ENCODE peak calls at places on chromosomes 12 and 14, in seven cellular contexts. C is IMR-90; L is CD8-positive, alpha-beta T cell; D is suprapubic skin; I is ovary; F is thoracic aorta; Y is right atrium auricular region. V is an unnamed sample. For H3K4me1, the result is how much of the 10 kb centered on the place peaks cover.

GRCh38 chr12:53596920-53597363 is 29.2 kb downstream of the ATF7 start:
- DNase-seq in C (peak), L (no peak), D (no peak), I (no peak), F (no peak), Y (no peak), V (no peak)

GRCh38 chr12:69096669-69097364 is 142.6 kb upstream of the CPSF6 start:
- DNase-seq in C (no peak), L (no peak), D (no peak), I (no peak), F (no peak), Y (no peak), V (no peak)

GRCh38 chr12:69509308-69509736 is 39.1 kb downstream of the FRS2 start:
- DNase-seq in C (peak), L (no peak), D (no peak), I (no peak), F (no peak), Y (no peak), V (no peak)

GRCh38 chr12:53795927-53796326 is 44.1 kb upstream of the CISTR start:
- DNase-seq in C (no peak), L (no peak), D (no peak), I (no peak), F (no peak), Y (no peak), V (no peak)

GRCh38 chr12:56836800-56837663 is 73.9 kb downstream of the HSD17B6 start:
- DNase-seq in C (peak), L (peak), D (no peak), I (no peak), F (no peak), Y (no peak), V (no peak)

GRCh38 chr12:132356686-132357622 is 27.6 kb upstream of the GALNT9 start:
- DNase-seq in C (peak), L (no peak), D (no peak), I (no peak), F (no peak), Y (no peak), V (no peak)

GRCh38 chr12:25707056-25707455 is 154.0 kb upstream of the LMNTD1 start:
- DNase-seq in C (no peak), L (no peak), D (no peak), I (no peak), F (no peak), Y (no peak), V (no peak)

GRCh38 chr14:56122306-56122705 is 4.1 kb downstream of the PELI2 start:
- DNase-seq in C (peak), L (no peak), D (no peak), I (no peak), F (no peak), Y (no peak), V (no peak)

GRCh38 chr14:75267141-75267601 is 11.5 kb upstream of the FOS start:
- DNase-seq in C (peak), L (no peak), D (peak), I (no peak), F (no peak), Y (no peak), V (no peak)

GRCh38 chr12:93109794-93110203 is 180.7 kb upstream of the EEA1 start:
- DNase-seq in C (no peak), L (no peak), D (no peak), I (peak), F (no peak), Y (no peak), V (no peak)

GRCh38 chr12:64407342-64408223 is 3.4 kb downstream of the XPOT start:
- DNase-seq in C (no peak), L (no peak), D (no peak), I (no peak), F (no peak), Y (no peak), V (no peak)

GRCh38 chr12:55037349-55037748 is 17.6 kb downstream of the NEUROD4 start:
- DNase-seq in C (no peak), L (no peak), D (no peak), I (no peak), F (no peak), Y (no peak), V (no peak)

GRCh38 chr14:31449971-31450610 is 7.2 kb downstream of the DTD2 start:
- DNase-seq in C (peak), L (no peak), D (no peak), I (no peak), F (no peak), Y (no peak), V (no peak)

GRCh38 chr12:28463396-28463795 is 273.1 kb downstream of the CCDC91 start:
- DNase-seq in C (no peak), L (no peak), D (no peak), I (no peak), F (no peak), Y (no peak), V (no peak)

GRCh38 chr14:23624830-23625404 is 11.2 kb upstream of the DHRS2 start:
- DNase-seq in C (no peak), L (no peak), D (no peak), I (no peak), F (no peak), Y (no peak), V (no peak)

GRCh38 chr14:105091335-105092123 is 26.3 kb upstream of the GPR132 start:
- DNase-seq in C (no peak), L (no peak), D (peak), I (peak), F (peak), Y (no peak), V (peak)

GRCh38 chr12:53212931-53213330 is 5.9 kb upstream of the ITGB7 start:
- DNase-seq in C (no peak), L (no peak), D (no peak), I (no peak), F (no peak), Y (no peak), V (no peak)

GRCh38 chr12:58919271-58920101 is 818 bp downstream of the LRIG3 start:
- DNase-seq in C (peak), L (no peak), D (peak), I (peak), F (no peak), Y (no peak), V (peak)

GRCh38 chr12:64390275-64390851 is at the start of gene C12orf56:
- DNase-seq in C (no peak), L (no peak), D (no peak), I (no peak), F (no peak), Y (no peak), V (no peak)

GRCh38 chr12:24778486-24779304 is 170.2 kb downstream of the BCAT1 start:
- DNase-seq in C (peak), L (no peak), D (no peak), I (no peak), F (no peak), Y (no peak), V (no peak)

GRCh38 chr12:30108666-30109065 is 324.9 kb upstream of the TMTC1 start:
- DNase-seq in C (no peak), L (no peak), D (no peak), I (no peak), F (no peak), Y (no peak), V (no peak)
- TF ChIP-seq CTCF in C (no peak), L (no peak), D (no peak), I (no peak), F (no peak), Y (no peak), V (no peak)

GRCh38 chr14:50790568-50790967 is 40.4 kb downstream of the NIN start:
- DNase-seq in C (peak), L (no peak), D (no peak), I (no peak), F (no peak), Y (no peak), V (no peak)

GRCh38 chr14:50784683-50785505 is 46.1 kb downstream of the NIN start:
- DNase-seq in C (no peak), L (no peak), D (no peak), I (no peak), F (no peak), Y (no peak), V (no peak)

GRCh38 chr14:50786821-50787464 is 44.0 kb downstream of the NIN start:
- DNase-seq in C (no peak), L (no peak), D (no peak), I (no peak), F (no peak), Y (no peak), V (no peak)

GRCh38 chr14:50783542-50783941 is 47.4 kb downstream of the NIN start:
- DNase-seq in C (no peak), L (no peak), D (no peak), I (no peak), F (no peak), Y (no peak), V (no peak)

GRCh38 chr14:50785506-50786063 is 45.4 kb downstream of the NIN start:
- DNase-seq in C (no peak), L (no peak), D (no peak), I (no peak), F (no peak), Y (no peak), V (no peak)
- H3K4me1 ChIP-seq in C (under half), L (half or more), D (under half), I (under half), F (under half), Y (half or more), V (under half)

DNA sequence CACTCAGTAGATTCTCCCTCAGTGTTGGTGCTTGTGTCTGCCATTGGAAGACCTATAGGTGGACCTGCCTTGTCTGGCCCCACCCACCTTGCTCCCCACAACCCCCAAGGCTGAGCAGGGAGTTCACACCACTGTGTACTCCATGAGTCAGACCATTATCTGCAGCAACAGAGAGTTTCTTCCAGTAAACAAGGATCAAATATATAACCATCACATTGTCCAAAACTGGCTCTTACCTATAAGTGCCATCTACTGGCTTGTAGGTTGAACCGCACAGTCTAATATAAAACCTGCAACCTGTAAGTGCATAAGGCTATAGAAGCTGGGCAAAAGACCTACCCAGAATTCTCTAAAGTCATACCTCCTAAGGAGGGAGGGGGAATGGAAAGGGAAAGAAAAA is 7.9 kb downstream of the TAS2R13 start:
- DNase-seq in C (no peak), L (no peak), D (no peak), I (no peak), F (no peak), Y (no peak), V (no peak)
- TF ChIP-seq CTCF in C (no peak), L (no peak), D (no peak), I (no peak), F (no peak), Y (no peak), V (no peak)

DNA sequence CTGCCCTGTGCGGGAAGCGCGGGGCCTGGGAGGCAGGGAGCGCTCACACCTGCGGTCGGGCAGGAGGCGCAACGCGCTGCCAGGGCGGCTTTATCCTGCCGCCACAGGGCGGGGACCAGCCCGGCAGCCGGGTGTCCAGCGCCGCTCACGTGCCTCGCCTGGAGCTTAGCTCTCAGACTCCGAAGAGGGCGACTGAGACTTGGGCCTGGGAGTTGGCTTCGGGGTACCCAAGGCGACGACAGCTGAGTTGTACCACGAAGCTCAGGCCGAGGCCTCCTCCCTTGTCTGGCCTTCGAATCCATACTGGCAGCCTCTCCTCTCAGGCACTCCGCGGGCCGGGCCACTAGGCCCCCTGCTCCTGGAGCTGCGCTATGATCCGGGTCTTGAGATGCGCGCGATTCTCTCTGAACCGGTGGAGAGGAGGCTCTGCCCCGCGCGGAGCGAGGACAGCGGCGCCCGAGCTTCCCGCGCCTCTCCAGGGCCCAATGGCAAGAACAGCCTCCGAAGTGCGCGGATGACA is 6.9 kb downstream of the SIX1 start:
- DNase-seq in C (no peak), L (no peak), D (no peak), I (no peak), F (no peak), Y (no peak), V (no peak)
- H3K4me1 ChIP-seq in C (under half), L (under half), D (under half), I (under half), F (under half), Y (under half), V (under half)

GRCh38 chr14:33062881-33063280 is 124.2 kb downstream of the NPAS3 start:
- DNase-seq in C (no peak), L (no peak), D (no peak), I (no peak), F (no peak), Y (no peak), V (no peak)

GRCh38 chr14:33065634-33066033 is 127.0 kb downstream of the NPAS3 start:
- DNase-seq in C (no peak), L (no peak), D (no peak), I (no peak), F (no peak), Y (no peak), V (no peak)

GRCh38 chr14:33062476-33062875 is 123.8 kb downstream of the NPAS3 start:
- DNase-seq in C (no peak), L (no peak), D (no peak), I (no peak), F (no peak), Y (no peak), V (no peak)

GRCh38 chr14:33063521-33063920 is 124.8 kb downstream of the NPAS3 start:
- DNase-seq in C (no peak), L (no peak), D (no peak), I (no peak), F (no peak), Y (no peak), V (no peak)

GRCh38 chr14:33061667-33062325 is 123.1 kb downstream of the NPAS3 start:
- DNase-seq in C (no peak), L (no peak), D (no peak), I (no peak), F (no peak), Y (no peak), V (no peak)
- TF ChIP-seq CTCF in C (no peak), L (no peak), D (no peak), I (no peak), F (no peak), Y (no peak), V (no peak)

DNA sequence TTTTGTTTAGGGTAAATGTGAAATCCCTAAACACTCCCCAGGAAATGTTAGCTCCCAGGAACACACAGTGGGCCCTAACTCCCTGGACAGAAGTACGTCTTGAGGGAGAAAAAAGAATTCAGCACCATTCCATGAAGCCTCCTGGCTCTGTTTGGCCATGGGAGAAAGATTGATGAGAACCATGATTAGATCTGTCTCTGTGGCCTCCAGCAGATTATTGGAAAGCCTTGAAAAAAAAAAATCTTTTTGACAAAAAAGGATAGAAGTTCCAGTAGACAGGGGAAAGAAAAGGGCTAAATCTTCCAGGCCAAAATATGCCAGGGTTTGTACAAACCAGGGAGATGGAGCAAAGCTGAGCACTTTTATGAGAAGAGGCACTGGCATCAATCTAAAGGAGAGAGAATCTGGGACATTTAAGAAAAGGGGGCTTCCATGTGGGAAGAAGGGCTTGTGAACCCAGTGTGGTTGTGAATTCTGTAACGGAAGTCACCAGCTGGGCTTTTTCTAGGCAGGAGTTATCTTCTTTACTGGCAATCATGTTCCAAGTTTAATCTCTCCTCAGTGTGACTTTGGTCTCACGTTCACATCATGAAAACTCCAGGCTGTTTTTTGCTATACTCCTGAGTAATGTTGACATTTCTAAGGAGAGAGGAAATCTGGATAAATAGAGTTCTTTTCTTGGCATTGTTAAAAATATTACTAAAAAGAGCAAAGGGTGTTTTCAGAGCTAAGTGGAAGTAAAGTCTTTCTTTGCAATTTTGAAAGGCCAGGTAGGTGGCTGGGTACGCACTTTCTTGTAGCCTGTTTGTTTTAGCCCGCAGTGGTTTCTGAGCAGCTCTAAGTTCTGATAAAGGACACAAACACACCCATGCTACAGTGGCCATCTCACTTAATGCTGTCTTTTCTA is 426.7 kb downstream of the RAD51B start:
- DNase-seq in C (no peak), L (no peak), D (no peak), I (no peak), F (no peak), Y (no peak), V (no peak)
- H3K4me1 ChIP-seq in C (under half), L (under half), D (half or more), I (under half), F (half or more), Y (half or more), V (under half)

V was measured in uterus.